ENCODE peak calls at places on chromosomes 6 and 20, in seven cellular contexts. One of them, this sample, is unnamed.

GRCh38 chr6:43990627-43991619 is 136.3 kb downstream of the MRPL14 start:
- DNase-seq in adrenal gland: peak; percentile 30
- DNase-seq in HL-60: no peak
- DNase-seq in psoas muscle: no peak
- DNase-seq in tibial nerve: no peak
- DNase-seq in thoracic aorta: no peak
- DNase-seq in endodermal cell: no peak
- DNase-seq in this sample: no peak

GRCh38 chr6:152313542-152314482 is 323.4 kb downstream of the SYNE1 start:
- DNase-seq in adrenal gland: no peak
- DNase-seq in HL-60: no peak
- DNase-seq in endodermal cell: peak; percentile 83
- DNase-seq in thoracic aorta: no peak
- DNase-seq in psoas muscle: no peak
- DNase-seq in tibial nerve: no peak
- DNase-seq in this sample: no peak

GRCh38 chr20:54573838-54574237 is 98.4 kb downstream of the DOK5 start:
- DNase-seq in thoracic aorta: no peak
- DNase-seq in adrenal gland: no peak
- DNase-seq in tibial nerve: no peak
- DNase-seq in psoas muscle: no peak
- DNase-seq in HL-60: no peak
- DNase-seq in endodermal cell: no peak
- DNase-seq in this sample: no peak

GRCh38 chr6:88586371-88587157 is 376.9 kb downstream of the RNGTT start:
- DNase-seq in adrenal gland: peak; percentile 65
- DNase-seq in endodermal cell: no peak
- DNase-seq in thoracic aorta: peak; percentile 71
- DNase-seq in psoas muscle: peak; percentile 65
- DNase-seq in HL-60: no peak
- DNase-seq in tibial nerve: no peak
- DNase-seq in this sample: no peak

GRCh38 chr6:166258854-166259276 is 49.3 kb downstream of the PRR18 start:
- DNase-seq in adrenal gland: peak; percentile 47
- DNase-seq in endodermal cell: no peak
- DNase-seq in psoas muscle: peak; percentile 65
- DNase-seq in thoracic aorta: no peak
- DNase-seq in HL-60: peak; percentile 84
- DNase-seq in tibial nerve: peak; percentile 36
- DNase-seq in this sample: peak; percentile 59

GRCh38 chr20:50559856-50560623 is 49.9 kb downstream of the PTPN1 start:
- DNase-seq in adrenal gland: no peak
- DNase-seq in tibial nerve: no peak
- DNase-seq in thoracic aorta: no peak
- DNase-seq in endodermal cell: no peak
- DNase-seq in psoas muscle: no peak
- DNase-seq in HL-60: no peak
- DNase-seq in this sample: no peak

GRCh38 chr20:2750343-2751251 is 49.8 kb downstream of the CPXM1 start:
- DNase-seq in adrenal gland: peak; percentile 55
- DNase-seq in thoracic aorta: no peak
- DNase-seq in HL-60: peak; percentile 90
- DNase-seq in endodermal cell: peak; percentile 83
- DNase-seq in psoas muscle: peak; percentile 72
- DNase-seq in tibial nerve: peak; percentile 61
- DNase-seq in this sample: peak; percentile 58

GRCh38 chr20:854601-855000 is 21.1 kb downstream of the FAM110A start:
- DNase-seq in tibial nerve: no peak
- DNase-seq in thoracic aorta: no peak
- DNase-seq in endodermal cell: no peak
- DNase-seq in psoas muscle: no peak
- DNase-seq in HL-60: no peak
- DNase-seq in adrenal gland: no peak
- DNase-seq in this sample: no peak

GRCh38 chr20:62310757-62311121 is 7.9 kb downstream of the ADRM1 start:
- DNase-seq in HL-60: no peak
- DNase-seq in psoas muscle: no peak
- DNase-seq in endodermal cell: no peak
- DNase-seq in thoracic aorta: no peak
- DNase-seq in tibial nerve: no peak
- DNase-seq in adrenal gland: no peak
- DNase-seq in this sample: no peak

GRCh38 chr6:136315594-136315993 is 25.9 kb upstream of the BCLAF1 start:
- DNase-seq in tibial nerve: no peak
- DNase-seq in endodermal cell: no peak
- DNase-seq in adrenal gland: no peak
- DNase-seq in thoracic aorta: no peak
- DNase-seq in HL-60: no peak
- DNase-seq in psoas muscle: no peak
- DNase-seq in this sample: no peak

GRCh38 chr6:144928847-144929246 is 643.7 kb downstream of the UTRN start:
- DNase-seq in tibial nerve: no peak
- DNase-seq in psoas muscle: no peak
- DNase-seq in thoracic aorta: no peak
- DNase-seq in HL-60: no peak
- DNase-seq in adrenal gland: no peak
- DNase-seq in endodermal cell: no peak
- DNase-seq in this sample: no peak

GRCh38 chr6:124977067-124977908 is 15.1 kb downstream of the RNF217 start:
- DNase-seq in psoas muscle: no peak
- DNase-seq in endodermal cell: no peak
- DNase-seq in tibial nerve: no peak
- DNase-seq in HL-60: no peak
- DNase-seq in thoracic aorta: no peak
- DNase-seq in adrenal gland: no peak
- DNase-seq in this sample: no peak

GRCh38 chr20:59821788-59822187 is 111.6 kb downstream of the SYCP2 start:
- DNase-seq in psoas muscle: no peak
- DNase-seq in HL-60: no peak
- DNase-seq in tibial nerve: no peak
- DNase-seq in endodermal cell: peak; percentile 17
- DNase-seq in thoracic aorta: no peak
- DNase-seq in adrenal gland: no peak
- DNase-seq in this sample: no peak

GRCh38 chr20:49361872-49362663 is 84.2 kb upstream of the ZNFX1 start:
- DNase-seq in endodermal cell: no peak
- DNase-seq in HL-60: no peak
- DNase-seq in tibial nerve: no peak
- DNase-seq in thoracic aorta: no peak
- DNase-seq in psoas muscle: no peak
- DNase-seq in adrenal gland: no peak
- DNase-seq in this sample: no peak

GRCh38 chr6:100232791-100233573 is 231.7 kb downstream of the SIM1 start:
- DNase-seq in endodermal cell: no peak
- DNase-seq in adrenal gland: no peak
- DNase-seq in tibial nerve: no peak
- DNase-seq in HL-60: no peak
- DNase-seq in thoracic aorta: no peak
- DNase-seq in psoas muscle: no peak
- DNase-seq in this sample: no peak

GRCh38 chr6:79506251-79506650 is 31.0 kb downstream of the LCA5 start:
- DNase-seq in endodermal cell: no peak
- DNase-seq in psoas muscle: no peak
- DNase-seq in adrenal gland: no peak
- DNase-seq in HL-60: no peak
- DNase-seq in thoracic aorta: no peak
- DNase-seq in tibial nerve: no peak
- DNase-seq in this sample: no peak

GRCh38 chr6:135353113-135353512 is 144.4 kb downstream of the AHI1 start:
- DNase-seq in psoas muscle: no peak
- DNase-seq in tibial nerve: no peak
- DNase-seq in HL-60: no peak
- DNase-seq in thoracic aorta: no peak
- DNase-seq in endodermal cell: no peak
- DNase-seq in adrenal gland: no peak
- DNase-seq in this sample: no peak

DNA sequence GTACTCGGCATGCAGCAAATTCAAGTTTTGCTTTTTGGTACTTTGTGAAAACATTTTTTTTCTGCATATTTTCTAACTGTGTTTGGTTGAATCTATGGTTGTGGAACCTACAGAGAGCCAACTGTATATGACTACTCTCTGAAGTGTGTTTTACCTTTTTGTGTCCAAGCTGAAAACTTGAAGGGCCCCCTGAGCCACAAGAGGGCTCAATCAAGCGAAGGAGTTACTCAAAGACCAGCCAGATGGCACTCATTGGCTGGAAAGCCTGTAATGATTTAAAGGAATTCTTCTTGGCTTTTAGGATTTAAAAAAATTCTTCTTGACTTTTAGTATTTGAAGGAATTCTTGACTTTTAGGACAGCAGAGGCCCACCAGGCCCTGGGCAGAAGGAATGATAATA is 27.0 kb upstream of the ECI2 start:
- DNase-seq in HL-60: no peak
- DNase-seq in adrenal gland: no peak
- DNase-seq in tibial nerve: no peak
- DNase-seq in endodermal cell: no peak
- DNase-seq in thoracic aorta: no peak
- DNase-seq in psoas muscle: no peak
- DNase-seq in this sample: no peak
- TF ChIP-seq CTCF in HL-60: no peak
- TF ChIP-seq CTCF in adrenal gland: no peak
- TF ChIP-seq CTCF in tibial nerve: no peak
- TF ChIP-seq CTCF in endodermal cell: peak; percentile 52
- TF ChIP-seq CTCF in thoracic aorta: no peak
- TF ChIP-seq CTCF in psoas muscle: no peak
- TF ChIP-seq CTCF in this sample: no peak

DNA sequence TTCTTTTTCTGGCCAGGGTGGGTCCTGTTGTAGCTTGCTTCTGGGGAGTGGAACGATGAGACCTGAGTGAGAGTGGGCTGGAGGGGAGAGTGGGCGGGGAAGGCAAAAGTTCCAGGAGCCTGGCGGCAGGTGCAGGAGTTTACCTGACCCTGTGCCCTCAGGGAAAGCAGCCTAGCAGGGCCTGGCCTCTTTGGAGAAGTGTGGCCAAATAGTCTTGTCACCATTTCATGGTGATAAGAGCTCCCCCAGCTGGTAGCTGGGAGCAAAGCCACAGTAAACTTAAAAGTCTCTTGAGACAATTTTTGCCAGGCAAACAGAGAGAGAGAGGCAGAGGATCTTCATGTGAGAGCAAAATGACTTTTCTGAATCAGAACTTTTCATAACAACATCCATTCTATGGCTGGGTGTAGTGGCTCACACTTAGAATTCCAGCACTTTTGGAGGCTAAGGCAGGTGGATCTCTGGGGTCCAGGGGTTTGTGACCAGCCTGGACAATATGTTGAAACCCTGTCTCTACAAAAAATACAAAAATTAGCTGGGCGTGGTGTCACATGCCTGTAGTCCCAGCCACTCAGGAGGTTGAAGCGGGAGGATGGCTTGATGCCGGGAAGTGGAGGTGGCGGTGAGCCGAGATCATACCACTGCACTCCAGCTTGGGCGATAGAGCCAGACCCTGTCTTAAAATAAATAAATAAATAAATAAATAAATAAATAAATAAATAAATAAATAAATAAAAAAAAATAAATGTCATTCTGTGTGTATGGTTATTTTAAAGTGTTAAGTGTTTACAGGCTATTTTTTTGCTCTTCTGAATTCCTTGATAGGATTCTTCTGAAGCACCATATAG is 161.8 kb upstream of the SCGN start:
- DNase-seq in tibial nerve: peak; percentile 73
- DNase-seq in HL-60: peak; percentile 57
- DNase-seq in thoracic aorta: no peak
- DNase-seq in psoas muscle: peak; percentile 66
- DNase-seq in endodermal cell: peak; percentile 93
- DNase-seq in adrenal gland: peak; percentile 85
- DNase-seq in this sample: peak; percentile 78
- H3K4me3 ChIP-seq in tibial nerve: no peak overlapping the region
- H3K4me3 ChIP-seq in HL-60: no peak overlapping the region
- H3K4me3 ChIP-seq in thoracic aorta: no peak overlapping the region
- H3K4me3 ChIP-seq in psoas muscle: no peak overlapping the region
- H3K4me3 ChIP-seq in endodermal cell: no peak overlapping the region
- H3K4me3 ChIP-seq in adrenal gland: no peak overlapping the region
- H3K4me3 ChIP-seq in this sample: no peak overlapping the region

DNA sequence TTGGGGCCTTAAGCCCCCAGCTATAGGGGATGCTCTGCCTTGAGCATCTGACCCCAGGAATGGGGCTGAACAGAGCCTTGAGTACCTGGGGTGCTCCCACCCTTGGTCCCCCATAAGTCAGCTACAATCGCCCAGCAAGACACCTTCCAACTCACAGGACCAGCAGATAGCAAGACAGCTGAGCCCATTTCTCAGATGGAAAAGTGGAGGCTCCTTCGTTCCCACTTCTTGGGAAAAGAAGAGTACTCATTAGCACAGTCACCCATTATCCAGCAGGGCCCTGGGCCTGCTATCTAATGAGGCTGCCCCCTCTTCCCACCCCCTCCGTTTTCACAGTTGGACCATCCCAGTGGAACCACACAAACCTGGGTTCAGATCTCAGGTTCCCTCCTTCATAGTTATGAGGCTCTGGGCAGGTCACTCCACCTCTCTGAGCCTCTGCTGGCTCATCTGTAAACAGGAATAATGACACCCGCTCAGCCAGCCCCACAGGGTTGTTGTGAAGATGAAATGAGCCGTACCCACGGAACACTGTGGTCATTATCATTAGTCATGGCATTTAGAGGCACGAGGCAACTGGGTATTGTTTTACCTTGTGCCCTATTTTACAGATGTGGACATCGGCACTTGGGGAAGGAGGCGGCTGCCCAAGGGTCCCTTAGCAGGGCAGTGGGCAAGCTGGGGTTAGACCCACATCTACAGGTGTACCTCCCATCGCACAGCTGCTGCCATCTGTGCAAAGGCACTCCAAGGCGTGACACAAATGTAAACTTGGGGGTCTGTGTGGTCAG is 4.5 kb downstream of the LPIN3 start:
- DNase-seq in HL-60: no peak
- DNase-seq in tibial nerve: no peak
- DNase-seq in adrenal gland: no peak
- DNase-seq in psoas muscle: no peak
- DNase-seq in thoracic aorta: no peak
- DNase-seq in endodermal cell: no peak
- DNase-seq in this sample: no peak
- H3K27ac ChIP-seq in HL-60: no peak overlapping the region
- H3K27ac ChIP-seq in tibial nerve: no peak overlapping the region
- H3K27ac ChIP-seq in adrenal gland: no peak overlapping the region
- H3K27ac ChIP-seq in psoas muscle: no peak overlapping the region
- H3K27ac ChIP-seq in thoracic aorta: no peak overlapping the region
- H3K27ac ChIP-seq in endodermal cell: no peak overlapping the region
- H3K27ac ChIP-seq in this sample: no peak overlapping the region

DNA sequence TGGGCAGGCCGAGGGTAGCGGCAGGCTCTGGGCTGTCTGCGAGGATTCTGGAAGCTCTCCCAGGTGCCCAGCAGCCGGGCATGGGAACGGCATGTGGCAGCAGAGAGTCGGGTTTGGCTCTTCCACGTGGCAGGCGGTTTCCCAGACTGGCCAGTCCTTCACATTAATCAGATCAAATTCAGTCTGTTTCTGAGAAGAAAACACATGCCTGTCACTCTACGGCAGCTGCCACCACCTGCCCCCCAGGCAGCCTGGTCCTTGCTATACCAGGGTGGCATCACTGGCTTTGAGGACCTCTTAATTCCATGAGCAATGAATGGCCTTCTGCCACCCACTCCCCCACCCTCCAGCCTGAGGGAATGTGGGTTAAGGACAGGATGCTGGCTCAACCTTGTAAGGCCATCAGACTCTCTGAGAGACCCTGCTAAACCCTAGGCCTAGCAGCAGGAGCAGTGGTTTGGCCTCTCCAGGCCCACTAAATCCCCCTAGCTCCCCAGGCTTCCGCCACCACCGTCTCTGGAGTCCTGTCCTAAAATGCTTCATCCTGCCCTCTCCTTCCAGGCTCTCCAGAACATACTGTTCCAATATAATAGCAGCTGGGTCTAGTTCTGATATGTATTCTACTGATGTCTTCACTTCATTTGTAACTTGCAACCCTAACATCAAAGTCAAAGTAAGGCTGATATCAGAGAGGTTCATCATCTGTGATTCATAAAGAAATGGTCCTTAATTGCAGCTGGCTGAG is 47.8 kb downstream of the PLCG1 start:
- DNase-seq in psoas muscle: peak; percentile 78
- DNase-seq in endodermal cell: peak; percentile 32
- DNase-seq in adrenal gland: peak; percentile 21
- DNase-seq in tibial nerve: no peak
- DNase-seq in HL-60: no peak
- DNase-seq in thoracic aorta: no peak
- DNase-seq in this sample: no peak
- TF ChIP-seq CTCF in psoas muscle: peak; percentile 49
- TF ChIP-seq CTCF in endodermal cell: no peak
- TF ChIP-seq CTCF in adrenal gland: peak; percentile 15
- TF ChIP-seq CTCF in tibial nerve: no peak
- TF ChIP-seq CTCF in HL-60: no peak
- TF ChIP-seq CTCF in thoracic aorta: peak; percentile 15
- TF ChIP-seq CTCF in this sample: no peak

This sample was measured in lung.